ENCODE peak calls at places on chromosomes 4 and X, in eight cellular contexts. O is cardiac muscle cell; X is T-cell; I is sigmoid colon; S is GM13977; A is HS-5; Y is NCI-H1092; Z is stimulated activated CD4-positive, alpha-beta T cell treated with anti-CD3 and anti-CD28 coated beads, Interleukin-15, amount 100 ng/mL, for 1 hour. J is an unnamed sample.

GRCh38 chr4:37922323-37922722 is 31.4 kb downstream of the TBC1D1 start:
- DNase-seq in O (peak; percentile 83), X (no peak), I (no peak), S (no peak), A (no peak), Y (no peak), Z (no peak), J (no peak)

GRCh38 chr4:73852771-73853170 is 325 bp upstream of the PF4V1 start:
- DNase-seq in O (no peak), X (no peak), I (no peak), S (no peak), A (no peak), Y (no peak), Z (no peak), J (no peak)

GRCh38 chr4:89299153-89299789 is 8.3 kb downstream of the GPRIN3 start:
- DNase-seq in O (no peak), X (no peak), I (no peak), S (no peak), A (no peak), Y (no peak), Z (no peak), J (no peak)

GRCh38 chr4:98447648-98448047 is 186.5 kb downstream of the RAP1GDS1 start:
- DNase-seq in O (peak; percentile 10), X (no peak), I (no peak), S (no peak), A (no peak), Y (no peak), Z (no peak), J (no peak)

GRCh38 chr4:149972407-149972806 is 105.8 kb upstream of the DCLK2 start:
- DNase-seq in O (no peak), X (no peak), I (no peak), S (no peak), A (no peak), Y (no peak), Z (no peak), J (no peak)

GRCh38 chr4:40227284-40227683 is 30.5 kb downstream of the RHOH start:
- DNase-seq in O (no peak), X (no peak), I (no peak), S (peak; percentile 44), A (no peak), Y (no peak), Z (no peak), J (no peak)

GRCh38 chr4:177380730-177381287 is 61.4 kb downstream of the AGA start:
- DNase-seq in O (no peak), X (no peak), I (no peak), S (no peak), A (no peak), Y (no peak), Z (no peak), J (no peak)

GRCh38 chr4:337932-338758 is 531 bp downstream of the ZNF141 start:
- DNase-seq in O (peak; percentile 61), X (peak; percentile 43), I (no peak), S (peak; percentile 19), A (no peak), Y (peak; percentile 10), Z (peak; percentile 11), J (peak; percentile 22)

GRCh38 chr4:122958505-122958904 is 36.1 kb upstream of the NUDT6 start:
- DNase-seq in O (no peak), X (no peak), I (no peak), S (no peak), A (no peak), Y (no peak), Z (no peak), J (no peak)

GRCh38 chr4:87047281-87047798 is 112.5 kb downstream of the AFF1 start:
- DNase-seq in O (no peak), X (no peak), I (no peak), S (no peak), A (no peak), Y (no peak), Z (no peak), J (no peak)

GRCh38 chr4:149031399-149031798 is 589.2 kb upstream of the NR3C2 start:
- DNase-seq in O (peak; percentile 9), X (no peak), I (no peak), S (no peak), A (peak; percentile 6), Y (no peak), Z (no peak), J (no peak)

GRCh38 chr4:183409956-183410355 is 34.5 kb upstream of the CDKN2AIP start:
- DNase-seq in O (no peak), X (no peak), I (peak; percentile 32), S (no peak), A (no peak), Y (no peak), Z (no peak), J (no peak)

GRCh38 chrX:67346667-67347066 is 197.2 kb upstream of the AR start:
- DNase-seq in O (no peak), X (no peak), I (no peak), S (no peak), A (no peak), Y (no peak), Z (no peak), J (no peak)

GRCh38 chrX:508163-508562 is 121.5 kb upstream of the PPP2R3B start:
- DNase-seq in O (no peak), X (no peak), I (no peak), S (no peak), A (no peak), Y (no peak), Z (no peak), J (no peak)

GRCh38 chrX:128335671-128336070 is 283.5 kb upstream of the ACTRT1 start:
- DNase-seq in O (no peak), X (no peak), I (no peak), S (no peak), A (no peak), Y (no peak), Z (no peak), J (no peak)

J was measured in HFFc6.